ENCODE peak calls at places on chromosomes 3 and 15, in ten cellular contexts. K is GM04504; L is mesothelial cell of epicardium; Z is A172; Q is GM04503; W is amygdala; J is naive thymus-derived CD8-positive, alpha-beta T cell; B is stimulated activated CD4-positive, alpha-beta T cell treated with anti-CD3 and anti-CD28 coated beads, TNF-alpha, amount 100 ng/mL, for 4 hours; C is activated CD8-positive, alpha-beta memory T cell treated with anti-CD3 and anti-CD28 coated beads, Interleukin-2, amount 50 U/mL, for 48 hours; X is NCI-H460. H is an unnamed sample.
A peak's percentile ranks its signal among the peaks of the same experiment; 100 is the strongest.

GRCh38 chr3:186722457-186722856 is 5.3 kb downstream of the KNG1 start:
- DNase-seq in Q (no peak), K (no peak), C (no peak), J (no peak), W (no peak), X (peak; percentile 7), Z (no peak), L (no peak), B (no peak), H (no peak)

GRCh38 chr15:58243083-58243482 is 104.9 kb downstream of the AQP9 start:
- DNase-seq in X (no peak), Q (no peak), B (no peak), C (no peak), Z (no peak), K (no peak), L (no peak), J (no peak), W (no peak), H (no peak)

GRCh38 chr3:14296352-14296751 is 106.1 kb upstream of the SLC6A6 start:
- DNase-seq in C (no peak), L (no peak), J (no peak), Q (no peak), X (no peak), W (no peak), B (no peak), Z (no peak), K (no peak), H (no peak)

GRCh38 chr3:23041918-23042696 is 161.0 kb upstream of the UBE2E2 start:
- DNase-seq in W (no peak), Z (no peak), X (no peak), B (no peak), K (no peak), Q (no peak), L (no peak), J (no peak), C (no peak), H (no peak)

GRCh38 chr3:67884345-67884744 is 229.9 kb upstream of the SUCLG2 start:
- DNase-seq in L (no peak), K (no peak), J (no peak), W (no peak), Z (no peak), C (no peak), B (no peak), X (no peak), Q (no peak), H (no peak)

GRCh38 chr3:148089171-148089570 is 608.5 kb upstream of the AGTR1 start:
- DNase-seq in X (no peak), Z (peak; percentile 14), W (no peak), Q (no peak), J (no peak), K (no peak), B (no peak), L (no peak), C (no peak), H (no peak)

GRCh38 chr3:134357914-134358811 is 16.1 kb downstream of the AMOTL2 start:
- DNase-seq in K (peak; percentile 94), L (peak; percentile 73), Q (peak; percentile 93), C (no peak), B (no peak), Z (peak; percentile 98), W (no peak), X (peak; percentile 61), J (no peak), H (peak; percentile 51)

GRCh38 chr3:142724682-142725351 is 983 bp downstream of the TRPC1 start:
- DNase-seq in X (peak; percentile 22), W (no peak), Q (no peak), B (no peak), L (peak; percentile 54), Z (peak; percentile 63), J (no peak), K (no peak), C (peak; percentile 70), H (no peak)

GRCh38 chr3:57833763-57834162 is 77.7 kb downstream of the SLMAP start:
- DNase-seq in Q (no peak), J (no peak), K (no peak), X (no peak), W (no peak), Z (no peak), C (no peak), L (no peak), B (no peak), H (no peak)

GRCh38 chr15:55694652-55695150 is 48.3 kb downstream of the PRTG start:
- DNase-seq in Z (no peak), K (no peak), C (no peak), J (no peak), L (no peak), Q (no peak), X (peak; percentile 11), B (no peak), W (no peak), H (no peak)

GRCh38 chr3:50608278-50608677 is 3.3 kb downstream of the CISH start:
- DNase-seq in B (no peak), J (no peak), W (no peak), K (no peak), X (no peak), Z (no peak), Q (no peak), C (peak; percentile 79), L (no peak), H (no peak)

GRCh38 chr3:100264242-100264641 is 3.5 kb downstream of the TBC1D23 start:
- DNase-seq in B (no peak), C (no peak), L (no peak), X (no peak), J (no peak), Q (no peak), W (no peak), K (no peak), Z (no peak), H (no peak)

GRCh38 chr3:125103406-125103805 is 47.6 kb upstream of the HEG1 start:
- DNase-seq in C (no peak), W (no peak), L (no peak), J (no peak), Z (no peak), X (no peak), B (no peak), Q (no peak), K (no peak), H (no peak)

GRCh38 chr3:170410428-170411029 is 8.1 kb upstream of the CLDN11 start:
- DNase-seq in J (no peak), X (peak; percentile 16), Q (no peak), Z (peak; percentile 35), C (no peak), B (no peak), K (no peak), L (no peak), W (no peak), H (no peak)

GRCh38 chr3:99505646-99506269 is 132.6 kb upstream of the COL8A1 start:
- DNase-seq in W (no peak), Z (peak; percentile 94), K (peak; percentile 95), B (no peak), J (no peak), X (peak; percentile 97), C (no peak), Q (peak; percentile 94), L (no peak), H (no peak)

GRCh38 chr15:99341786-99342185 is 90.5 kb downstream of the LRRC28 start:
- DNase-seq in C (no peak), Z (no peak), Q (no peak), K (no peak), J (no peak), L (no peak), B (no peak), W (no peak), X (no peak), H (no peak)

GRCh38 chr15:70604671-70605070 is 158.7 kb downstream of the UACA start:
- DNase-seq in B (no peak), C (no peak), K (no peak), X (no peak), Z (peak; percentile 39), L (no peak), W (no peak), Q (no peak), J (no peak), H (no peak)

GRCh38 chr3:24166518-24166917 is 221.4 kb downstream of the NR1D2 start:
- DNase-seq in J (no peak), X (no peak), Q (no peak), Z (no peak), W (no peak), B (no peak), K (no peak), L (no peak), C (no peak), H (no peak)

GRCh38 chr3:64505419-64505818 is 182.4 kb downstream of the ADAMTS9 start:
- DNase-seq in K (no peak), Z (no peak), B (no peak), L (no peak), X (no peak), W (no peak), C (no peak), Q (no peak), J (no peak), H (no peak)

GRCh38 chr15:92979011-92979701 is 79.0 kb downstream of the CHD2 start:
- DNase-seq in Q (no peak), Z (no peak), K (no peak), B (no peak), W (no peak), J (no peak), C (no peak), X (no peak), L (no peak), H (no peak)

GRCh38 chr3:103134023-103134724 is 699.4 kb downstream of the ZPLD1 start:
- DNase-seq in X (no peak), L (no peak), K (no peak), Z (no peak), W (no peak), B (no peak), Q (no peak), C (no peak), J (no peak), H (no peak)

GRCh38 chr3:184752361-184752760 is 40.5 kb upstream of the MAGEF1 start:
- DNase-seq in L (no peak), C (no peak), K (no peak), X (no peak), Q (no peak), J (no peak), W (no peak), B (no peak), Z (no peak), H (no peak)

GRCh38 chr3:13012228-13012691 is 61.0 kb downstream of the IQSEC1 start:
- DNase-seq in C (peak; percentile 73), X (no peak), W (no peak), B (no peak), J (peak; percentile 16), Z (peak; percentile 90), K (no peak), L (no peak), Q (no peak), H (no peak)

GRCh38 chr3:45104715-45105711 is 41.2 kb downstream of the CDCP1 start:
- DNase-seq in K (peak; percentile 51), W (no peak), Q (no peak), B (no peak), C (no peak), Z (peak; percentile 42), L (no peak), X (no peak), J (no peak), H (no peak)

GRCh38 chr3:54045416-54045815 is 76.9 kb upstream of the CACNA2D3 start:
- DNase-seq in X (no peak), C (no peak), K (no peak), W (no peak), L (no peak), J (no peak), Z (no peak), B (no peak), Q (no peak), H (no peak)

GRCh38 chr15:96328101-96328958 is 2.2 kb upstream of the NR2F2 start:
- DNase-seq in L (no peak), Z (no peak), K (no peak), Q (no peak), C (no peak), X (no peak), W (no peak), J (no peak), B (no peak), H (no peak)

GRCh38 chr3:168097381-168097780 is 1.7 kb upstream of the GOLIM4 start:
- DNase-seq in J (no peak), Z (no peak), K (no peak), L (no peak), B (no peak), W (no peak), C (no peak), X (no peak), Q (no peak), H (no peak)

GRCh38 chr3:185796431-185797107 is 28.3 kb downstream of the IGF2BP2 start:
- DNase-seq in Q (no peak), W (no peak), L (no peak), B (no peak), Z (peak; percentile 85), K (peak; percentile 34), C (no peak), J (no peak), X (peak; percentile 26), H (no peak)